ENCODE peak calls at places on chromosomes 11 and 22, in five cellular contexts. T is sigmoid colon, P is mucosa of descending colon, I is GM12878, Z is AG10803. J is an unnamed sample.

GRCh38 chr11:59756845-59757244 is 1.7 kb downstream of the STX3 start:
- DNase-seq in P (peak), I (no peak), T (peak), Z (no peak), J (no peak)

GRCh38 chr22:26674211-26675190 is 17.1 kb downstream of the MIAT start:
- DNase-seq in I (peak), Z (no peak), T (no peak), P (no peak), J (no peak)

GRCh38 chr11:128342511-128343133 is 244.7 kb downstream of the ETS1 start:
- DNase-seq in P (peak), Z (peak), I (peak), T (peak), J (peak)

GRCh38 chr11:94504689-94505293 is 7.5 kb upstream of the C11orf97 start:
- DNase-seq in T (no peak), Z (peak), I (no peak), P (no peak), J (no peak)

GRCh38 chr22:47100646-47101045 is 338.2 kb downstream of the TBC1D22A start:
- DNase-seq in Z (no peak), P (no peak), I (no peak), T (no peak), J (no peak)

GRCh38 chr11:67082071-67082791 is 25.6 kb downstream of the RHOD start:
- DNase-seq in Z (no peak), T (no peak), I (no peak), P (no peak), J (no peak)

GRCh38 chr11:926341-926916 is 759 bp downstream of the AP2A2 start:
- DNase-seq in Z (peak), I (no peak), P (no peak), T (no peak), J (no peak)

GRCh38 chr11:19951558-19952083 is 208.7 kb downstream of the DBX1 start:
- DNase-seq in I (peak), Z (peak), P (no peak), T (no peak), J (peak)

GRCh38 chr11:117980716-117981115 is 5.5 kb upstream of the IL10RA start:
- DNase-seq in P (no peak), Z (no peak), T (no peak), I (no peak), J (no peak)

GRCh38 chr11:47716692-47717091 is 1.5 kb upstream of the AGBL2 start:
- DNase-seq in Z (no peak), T (no peak), I (no peak), P (no peak), J (no peak)

GRCh38 chr11:3243880-3244279 is 11.7 kb upstream of the MRGPRE start:
- DNase-seq in I (no peak), P (no peak), T (no peak), Z (no peak), J (no peak)

GRCh38 chr11:86174101-86175046 is 70.2 kb upstream of the EED start:
- DNase-seq in P (no peak), I (no peak), T (peak), Z (peak), J (no peak)

GRCh38 chr11:36304349-36304748 is 8.3 kb downstream of the PRR5L start:
- DNase-seq in T (no peak), Z (peak), I (no peak), P (no peak), J (no peak)

GRCh38 chr22:30221121-30221992 is 25.2 kb downstream of the LIF start:
- DNase-seq in I (peak), T (no peak), P (peak), Z (no peak), J (peak)

GRCh38 chr11:118783724-118784495 is 7.1 kb downstream of the DDX6 start:
- DNase-seq in I (no peak), T (no peak), Z (no peak), P (no peak), J (no peak)

GRCh38 chr11:83006877-83007330 is 64.8 kb downstream of the RAB30 start:
- DNase-seq in Z (no peak), T (no peak), I (peak), P (no peak), J (peak)

GRCh38 chr11:84558085-84558905 is 1068.8 kb downstream of the DLG2 start:
- DNase-seq in T (no peak), I (no peak), P (no peak), Z (peak), J (peak)

GRCh38 chr22:49701380-49702067 is 126.1 kb downstream of the BRD1 start:
- DNase-seq in I (no peak), T (no peak), Z (no peak), P (no peak), J (no peak)

GRCh38 chr11:110712643-110713468 is 619 bp upstream of the ARHGAP20 start:
- DNase-seq in P (peak), I (no peak), T (peak), Z (peak), J (no peak)

GRCh38 chr22:47567741-47568140 is 805.3 kb downstream of the TBC1D22A start:
- DNase-seq in P (no peak), I (no peak), Z (no peak), T (no peak), J (no peak)

GRCh38 chr11:60777106-60777505 is 8.0 kb upstream of the MS4A10 start:
- DNase-seq in T (no peak), P (no peak), Z (no peak), I (no peak), J (no peak)

GRCh38 chr11:129375731-129376657 is at the start of gene BARX2:
- DNase-seq in T (no peak), Z (peak), P (peak), I (no peak), J (no peak)
- TF ChIP-seq CTCF in T (no peak), Z (peak), P (peak), I (peak), J (peak)

DNA sequence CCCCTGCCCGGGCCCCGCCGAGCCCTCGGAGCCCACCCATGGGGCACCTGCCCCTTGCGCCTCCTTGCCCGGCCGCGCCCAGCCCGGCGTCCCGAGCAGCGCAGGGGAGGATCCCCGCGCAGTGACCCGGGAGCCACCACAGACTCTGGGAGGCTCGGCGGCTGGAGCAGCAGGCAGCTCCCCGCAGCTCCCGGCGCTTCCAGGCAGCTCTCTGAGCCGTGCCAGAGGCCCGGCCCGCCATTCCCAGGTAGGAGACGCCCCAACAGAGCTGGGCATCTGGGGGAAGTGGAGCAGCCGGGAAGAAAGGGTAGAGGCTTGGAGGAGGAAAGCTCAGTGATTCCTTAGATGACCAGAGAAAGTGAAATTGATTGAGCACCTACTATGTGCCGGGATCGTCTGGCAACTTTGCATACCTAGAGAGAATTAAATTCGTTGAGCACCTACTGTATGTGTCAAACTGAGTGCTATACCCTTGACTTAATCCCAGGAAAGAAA is 670 bp downstream of the RASD2 start:
- DNase-seq in I (no peak), T (no peak), P (no peak), Z (no peak), J (no peak)
- H3K4me3 ChIP-seq in I (no peak), T (peak), P (peak), Z (peak), J (no peak)

GRCh38 chr11:34936945-34937344 is 20.5 kb downstream of the PDHX start:
- DNase-seq in I (no peak), P (no peak), Z (no peak), T (no peak), J (no peak)
- TF ChIP-seq CTCF in I (no peak), P (no peak), Z (no peak), T (no peak), J (no peak)

DNA sequence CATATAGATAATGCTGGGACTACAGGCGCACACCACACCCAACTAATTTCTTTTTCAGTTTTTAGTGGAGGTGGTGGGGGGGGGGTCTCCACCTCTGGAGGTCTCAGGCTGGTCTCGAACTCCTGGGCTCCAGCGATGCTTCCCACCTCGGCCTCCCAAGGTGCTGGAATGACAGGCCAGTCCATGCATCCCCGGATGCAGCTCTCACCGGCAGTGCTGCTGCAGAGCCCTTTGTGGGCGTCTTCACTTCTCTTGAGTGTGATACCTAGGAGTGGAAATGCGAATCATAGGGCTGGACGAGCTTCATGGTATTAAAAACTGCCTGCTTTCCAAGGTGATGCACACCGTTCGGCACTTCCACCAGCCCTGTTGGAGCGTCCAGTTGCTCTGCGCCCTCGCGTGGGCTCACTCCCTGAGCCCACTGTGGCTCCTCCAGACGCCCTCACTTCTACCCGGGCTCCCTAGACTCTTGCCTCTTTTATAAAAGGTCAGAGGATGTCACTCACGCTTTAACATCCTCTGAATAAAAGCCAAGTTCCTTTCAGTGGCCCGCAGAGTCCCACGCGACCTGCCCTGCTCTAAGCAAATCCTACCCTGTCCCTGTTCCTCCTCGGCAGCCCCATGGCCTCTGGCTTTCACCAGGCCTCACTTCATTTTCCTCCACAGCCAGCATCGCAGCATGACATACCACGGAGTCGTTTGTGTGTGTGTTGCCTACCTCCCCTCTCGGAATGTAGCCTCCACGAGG is 833 bp upstream of the BID start:
- DNase-seq in P (peak), I (no peak), T (no peak), Z (no peak), J (no peak)
- H3K4me3 ChIP-seq in P (no peak), I (no peak), T (peak), Z (no peak), J (no peak)

GRCh38 chr11:11620966-11621880 is 582 bp downstream of the GALNT18 start:
- DNase-seq in P (peak), I (no peak), T (peak), Z (peak), J (no peak)
- TF ChIP-seq CTCF in P (no peak), I (no peak), T (no peak), Z (no peak), J (no peak)

GRCh38 chr11:22192289-22192641 is 620 bp upstream of the ANO5 start:
- DNase-seq in Z (no peak), P (peak), I (no peak), T (no peak), J (no peak)
- H3K4me3 ChIP-seq in Z (peak), P (peak), I (peak), T (peak), J (peak)

DNA sequence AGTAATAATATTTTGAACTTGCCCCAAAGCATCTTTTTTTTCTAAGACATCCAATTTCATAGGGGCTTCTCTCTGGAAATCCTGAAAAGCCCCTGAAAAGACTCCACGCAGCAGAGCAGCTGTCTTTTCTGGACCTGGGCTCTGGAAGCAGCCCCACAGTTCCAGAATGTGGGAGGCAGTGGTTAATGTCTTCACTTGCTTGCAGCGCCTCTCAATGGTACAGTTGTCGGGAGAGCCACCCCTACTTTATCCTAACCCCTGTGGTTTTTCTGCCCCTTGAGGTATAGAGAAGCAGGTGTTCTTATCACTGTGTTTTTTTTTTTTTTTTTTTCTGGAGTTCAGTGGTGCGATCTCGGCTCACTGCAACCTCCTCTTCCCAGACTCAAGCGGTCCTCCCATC is 83.3 kb upstream of the SORL1-AS1 start:
- DNase-seq in Z (no peak), P (no peak), I (no peak), T (no peak), J (no peak)
- TF ChIP-seq CTCF in Z (no peak), P (no peak), I (no peak), T (no peak), J (no peak)

DNA sequence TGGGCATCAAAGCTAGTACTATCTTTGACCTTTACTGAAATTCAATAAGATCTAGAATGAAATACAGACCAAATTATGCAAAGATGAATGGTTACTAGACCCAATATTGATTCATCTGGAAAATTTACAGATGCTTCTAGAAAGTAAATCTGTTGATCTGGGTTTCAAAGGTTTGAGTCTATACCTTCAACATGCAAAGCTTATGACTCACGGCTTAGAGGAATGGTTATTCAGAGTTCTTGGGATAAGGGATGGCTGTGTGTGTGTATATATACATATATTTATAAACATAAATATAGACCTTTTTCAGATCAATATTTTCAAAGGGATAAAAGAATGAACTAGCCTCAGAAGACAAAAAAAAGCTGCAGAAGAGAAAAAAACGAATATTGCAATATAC is 1.3 kb downstream of the SPTY2D1 start:
- DNase-seq in P (no peak), T (no peak), I (no peak), Z (no peak), J (no peak)
- H3K4me3 ChIP-seq in P (no peak), T (peak), I (peak), Z (peak), J (peak)